ENCODE peak calls at places on chromosomes 3 and 15, in eight cellular contexts. Q, X, H, R, W, S, I and U are unnamed samples.

GRCh38 chr3:139120336-139120971 is 75.8 kb upstream of the PRR23C start:
- DNase-seq in Q (peak; percentile 45), X (no peak), H (no peak), R (no peak), W (peak; percentile 91), S (no peak), I (no peak), U (no peak)

GRCh38 chr3:182244222-182244971 is 532.7 kb downstream of the SOX2 start:
- DNase-seq in Q (peak; percentile 37), X (no peak), H (peak; percentile 33), R (no peak), W (no peak), S (no peak), I (peak; percentile 69), U (no peak)

GRCh38 chr15:99169769-99170311 is 65.0 kb downstream of the SYNM start:
- DNase-seq in Q (peak; percentile 48), X (no peak), H (no peak), R (peak; percentile 61), W (peak; percentile 93), S (peak; percentile 29), I (peak; percentile 97), U (no peak)

GRCh38 chr15:66231421-66232266 is 21.9 kb downstream of the MEGF11 start:
- DNase-seq in Q (no peak), X (no peak), H (no peak), R (no peak), W (no peak), S (no peak), I (no peak), U (no peak)

GRCh38 chr15:88546248-88547129 is at the start of gene DET1:
- DNase-seq in Q (peak; percentile 96), X (peak; percentile 97), H (peak; percentile 87), R (peak; percentile 97), W (peak; percentile 98), S (peak; percentile 97), I (peak; percentile 96), U (peak; percentile 94)

GRCh38 chr3:145911016-145911415 is 250.0 kb downstream of the PLOD2 start:
- DNase-seq in Q (no peak), X (no peak), H (no peak), R (no peak), W (no peak), S (no peak), I (no peak), U (no peak)

GRCh38 chr3:60579734-60580133 is 671.5 kb downstream of the FHIT start:
- DNase-seq in Q (peak; percentile 36), X (no peak), H (peak; percentile 35), R (no peak), W (no peak), S (no peak), I (no peak), U (peak; percentile 13)

GRCh38 chr3:52043750-52044149 is 12.6 kb downstream of the DUSP7 start:
- DNase-seq in Q (no peak), X (no peak), H (no peak), R (no peak), W (no peak), S (no peak), I (no peak), U (no peak)

GRCh38 chr3:23202203-23202920 is 765 bp upstream of the UBE2E2 start:
- DNase-seq in Q (no peak), X (no peak), H (no peak), R (no peak), W (peak; percentile 93), S (peak; percentile 79), I (no peak), U (no peak)

GRCh38 chr3:74332165-74332564 is 282.3 kb downstream of the CNTN3 start:
- DNase-seq in Q (no peak), X (no peak), H (no peak), R (no peak), W (no peak), S (no peak), I (no peak), U (no peak)

GRCh38 chr15:48717458-48717857 is 71.9 kb upstream of the FBN1 start:
- DNase-seq in Q (no peak), X (no peak), H (no peak), R (no peak), W (no peak), S (no peak), I (no peak), U (no peak)

GRCh38 chr3:146161725-146162047 is 702 bp upstream of the PLOD2 start:
- DNase-seq in Q (peak; percentile 59), X (peak; percentile 56), H (no peak), R (peak; percentile 51), W (no peak), S (peak; percentile 65), I (peak; percentile 90), U (no peak)

GRCh38 chr3:101996832-101997231 is 147.5 kb downstream of the NFKBIZ start:
- DNase-seq in Q (no peak), X (no peak), H (no peak), R (no peak), W (no peak), S (no peak), I (no peak), U (no peak)

GRCh38 chr3:123334056-123334455 is 114.8 kb downstream of the ADCY5 start:
- DNase-seq in Q (no peak), X (peak; percentile 42), H (no peak), R (no peak), W (no peak), S (no peak), I (peak; percentile 25), U (no peak)

GRCh38 chr15:85757939-85758654 is 36.6 kb downstream of the KLHL25 start:
- DNase-seq in Q (no peak), X (no peak), H (no peak), R (no peak), W (no peak), S (no peak), I (peak; percentile 56), U (no peak)

GRCh38 chr3:158106773-158107461 is 697 bp upstream of the SHOX2 start:
- DNase-seq in Q (peak; percentile 22), X (peak; percentile 48), H (no peak), R (peak; percentile 35), W (no peak), S (peak; percentile 45), I (no peak), U (no peak)

GRCh38 chr15:70322051-70322668 is 224.4 kb upstream of the TLE3 start:
- DNase-seq in Q (no peak), X (no peak), H (no peak), R (no peak), W (peak; percentile 53), S (no peak), I (no peak), U (no peak)

GRCh38 chr15:96075895-96076294 is 254.6 kb upstream of the NR2F2 start:
- DNase-seq in Q (no peak), X (no peak), H (no peak), R (no peak), W (no peak), S (no peak), I (no peak), U (no peak)

GRCh38 chr15:49438970-49439631 is 16.1 kb downstream of the FGF7 start:
- DNase-seq in Q (no peak), X (no peak), H (no peak), R (peak; percentile 36), W (no peak), S (no peak), I (peak; percentile 71), U (no peak)

GRCh38 chr3:172646439-172647015 is 64.3 kb downstream of the NCEH1 start:
- DNase-seq in Q (peak; percentile 20), X (no peak), H (no peak), R (no peak), W (peak; percentile 55), S (peak; percentile 50), I (no peak), U (no peak)

GRCh38 chr3:183260167-183260904 is 7.3 kb downstream of the B3GNT5 start:
- DNase-seq in Q (no peak), X (no peak), H (no peak), R (no peak), W (no peak), S (no peak), I (no peak), U (no peak)

GRCh38 chr3:157444789-157445188 is 8.1 kb downstream of the PTX3 start:
- DNase-seq in Q (no peak), X (no peak), H (no peak), R (no peak), W (no peak), S (no peak), I (no peak), U (no peak)

GRCh38 chr3:189588818-189589569 is 42.2 kb upstream of the TP63 start:
- DNase-seq in Q (no peak), X (no peak), H (no peak), R (no peak), W (no peak), S (no peak), I (no peak), U (no peak)
- H3K27ac ChIP-seq in Q (no peak overlapping the region), X (no peak overlapping the region), H (peak overlapping the region; percentile 86), R (no peak overlapping the region), W (no peak overlapping the region), S (no peak overlapping the region), I (no peak overlapping the region), U (no peak overlapping the region)

DNA sequence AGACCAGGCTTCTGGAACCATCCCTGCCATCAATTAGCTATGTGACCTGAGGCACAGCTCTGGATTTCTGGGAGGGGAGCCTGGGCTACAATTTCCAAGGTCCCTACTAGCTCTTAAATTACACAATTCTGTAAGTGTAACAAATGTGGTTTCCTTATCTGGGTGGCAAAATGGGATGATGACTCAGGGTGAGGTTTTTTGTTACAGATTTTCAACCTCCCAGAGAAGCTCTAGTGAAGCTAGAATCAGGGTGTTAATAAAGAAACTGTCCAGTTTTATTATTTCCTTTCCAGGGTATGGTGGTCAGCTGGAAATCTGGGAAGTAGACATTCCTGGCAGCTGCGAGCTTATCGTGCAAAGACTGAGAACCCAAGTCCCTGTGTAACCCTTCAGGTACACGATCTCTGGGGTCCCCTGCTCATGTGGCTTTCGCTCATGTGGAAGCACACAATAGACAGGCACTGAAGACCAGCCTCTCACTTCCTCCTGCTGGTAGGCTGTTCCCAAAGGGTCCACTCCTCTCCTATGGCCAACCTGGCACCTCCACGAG is 7.3 kb downstream of the RAB27A start:
- DNase-seq in Q (no peak), X (no peak), H (peak; percentile 72), R (no peak), W (no peak), S (peak; percentile 70), I (no peak), U (peak; percentile 18)
- TF ChIP-seq CTCF in Q (no peak), X (no peak), H (no peak), R (no peak), W (no peak), S (no peak), I (no peak), U (no peak)

GRCh38 chr3:87997298-87997697 is 61.5 kb downstream of the CGGBP1 start:
- DNase-seq in Q (no peak), X (no peak), H (no peak), R (peak; percentile 34), W (no peak), S (no peak), I (no peak), U (no peak)
- H3K27ac ChIP-seq in Q (no peak overlapping the region), X (no peak overlapping the region), H (no peak overlapping the region), R (no peak overlapping the region), W (no peak overlapping the region), S (no peak overlapping the region), I (no peak overlapping the region), U (no peak overlapping the region)

DNA sequence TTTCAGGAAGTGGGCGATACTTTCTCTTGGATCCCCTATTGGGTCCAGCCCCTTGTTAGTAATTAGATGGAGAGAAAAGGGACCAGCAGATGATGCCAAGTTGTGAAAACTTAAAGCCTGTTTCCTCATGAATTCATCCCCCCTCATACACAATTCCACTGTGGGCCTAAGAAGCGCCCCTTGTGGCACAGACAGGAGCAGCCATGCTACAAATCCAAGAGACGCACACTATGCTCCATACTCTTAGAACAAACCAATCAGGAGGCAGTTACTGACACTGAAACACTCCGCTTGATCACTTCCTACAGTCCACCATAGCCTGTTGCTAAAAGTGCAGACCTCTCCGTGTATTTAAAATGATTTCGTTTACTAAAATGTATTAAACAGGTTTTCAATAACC is 111.3 kb upstream of the ARRDC4 start:
- DNase-seq in Q (no peak), X (no peak), H (no peak), R (no peak), W (no peak), S (no peak), I (no peak), U (no peak)
- TF ChIP-seq CTCF in Q (no peak), X (no peak), H (no peak), R (no peak), W (no peak), S (no peak), I (no peak), U (no peak)